ENCODE peak calls at places on chromosomes 5 and 9, in seven cellular contexts. F is brain microvascular endothelial cell, G is lung, V is psoas muscle, T is neuronal stem cell, K is pancreas, U is endodermal cell. Y is an unnamed sample.

GRCh38 chr9:36218411-36218901 is 27.7 kb downstream of the CLTA start:
- DNase-seq in K (no peak), U (no peak), T (no peak), V (no peak), F (no peak), G (no peak), Y (no peak)

GRCh38 chr5:147633173-147633572 is 123.3 kb upstream of the DPYSL3 start:
- DNase-seq in F (no peak), G (no peak), K (no peak), V (no peak), T (no peak), U (no peak), Y (no peak)

GRCh38 chr5:110150199-110150598 is 460.5 kb downstream of the MAN2A1 start:
- DNase-seq in U (no peak), T (no peak), F (peak; percentile 80), V (no peak), G (no peak), K (no peak), Y (no peak)

GRCh38 chr5:72658161-72658560 is 151.0 kb upstream of the ZNF366 start:
- DNase-seq in F (no peak), G (no peak), T (no peak), K (no peak), U (no peak), V (no peak), Y (no peak)

GRCh38 chr5:175472378-175472777 is 6.0 kb upstream of the SFXN1 start:
- DNase-seq in F (no peak), G (no peak), V (no peak), T (no peak), K (no peak), U (no peak), Y (no peak)

GRCh38 chr9:105054488-105054887 is 126.5 kb upstream of the ABCA1 start:
- DNase-seq in F (peak; percentile 69), K (no peak), U (no peak), G (no peak), V (no peak), T (no peak), Y (no peak)

GRCh38 chr9:89453452-89453851 is 44.5 kb downstream of the SEMA4D start:
- DNase-seq in V (no peak), F (no peak), T (no peak), U (no peak), K (no peak), G (no peak), Y (no peak)

GRCh38 chr5:87394407-87394806 is 18.3 kb downstream of the CCNH start:
- DNase-seq in V (no peak), F (peak; percentile 41), K (no peak), U (no peak), T (no peak), G (no peak), Y (no peak)

GRCh38 chr9:121499427-121500164 is at the start of gene GGTA1:
- DNase-seq in U (peak; percentile 81), V (peak; percentile 69), G (peak; percentile 58), T (peak; percentile 54), F (peak; percentile 38), K (peak; percentile 26), Y (no peak)

GRCh38 chr5:142924135-142924883 is 154.1 kb downstream of the ARHGAP26 start:
- DNase-seq in G (no peak), U (no peak), V (no peak), F (no peak), T (no peak), K (no peak), Y (no peak)

GRCh38 chr5:169831331-169831730 is 149.0 kb downstream of the INSYN2B start:
- DNase-seq in U (peak; percentile 8), K (no peak), F (no peak), G (no peak), V (no peak), T (no peak), Y (no peak)

GRCh38 chr5:125750538-125751186 is 672.5 kb upstream of the GRAMD2B start:
- DNase-seq in G (no peak), K (no peak), T (no peak), F (no peak), U (no peak), V (no peak), Y (no peak)

GRCh38 chr5:72648511-72648910 is 141.3 kb upstream of the ZNF366 start:
- DNase-seq in K (no peak), V (peak; percentile 17), G (no peak), F (no peak), U (no peak), T (no peak), Y (no peak)

GRCh38 chr5:72209515-72210115 is 102.3 kb downstream of the MAP1B start:
- DNase-seq in V (no peak), F (no peak), U (peak; percentile 61), K (no peak), T (no peak), G (no peak), Y (no peak)

GRCh38 chr5:132501961-132502931 is 11.7 kb upstream of the IRF1 start:
- DNase-seq in F (peak; percentile 53), V (no peak), T (no peak), K (no peak), U (no peak), G (peak; percentile 30), Y (no peak)

GRCh38 chr9:73158723-73159122 is 7.1 kb downstream of the ANXA1 start:
- DNase-seq in T (no peak), U (no peak), F (no peak), V (no peak), K (no peak), G (no peak), Y (no peak)

GRCh38 chr9:95134457-95134881 is 183.0 kb downstream of the FANCC start:
- DNase-seq in T (no peak), V (no peak), F (no peak), G (no peak), K (no peak), U (no peak), Y (no peak)

GRCh38 chr9:114107286-114108001 is 8.4 kb upstream of the KIF12 start:
- DNase-seq in K (no peak), U (no peak), F (no peak), V (no peak), T (no peak), G (no peak), Y (no peak)

GRCh38 chr5:42547146-42547545 is 123.9 kb downstream of the GHR start:
- DNase-seq in G (no peak), T (no peak), U (no peak), F (peak; percentile 18), K (no peak), V (no peak), Y (no peak)

GRCh38 chr9:38345851-38346755 is 46.4 kb upstream of the ALDH1B1 start:
- DNase-seq in V (no peak), G (no peak), F (no peak), U (peak; percentile 37), K (no peak), T (no peak), Y (no peak)

GRCh38 chr9:124062172-124062571 is 50.6 kb downstream of the LHX2 start:
- DNase-seq in T (no peak), G (no peak), U (peak; percentile 62), K (no peak), F (no peak), V (no peak), Y (no peak)

GRCh38 chr9:124066783-124067563 is 55.4 kb downstream of the LHX2 start:
- DNase-seq in V (no peak), F (no peak), U (no peak), G (no peak), K (no peak), T (no peak), Y (no peak)

GRCh38 chr9:124060844-124061605 is 49.5 kb downstream of the LHX2 start:
- DNase-seq in F (no peak), G (no peak), U (no peak), T (no peak), K (no peak), V (no peak), Y (no peak)
- H3K27ac ChIP-seq in F (no peak overlapping the region), G (no peak overlapping the region), U (no peak overlapping the region), T (no peak overlapping the region), K (no peak overlapping the region), V (no peak overlapping the region), Y (no peak overlapping the region)

GRCh38 chr5:2657151-2657550 is 94.3 kb downstream of the IRX2 start:
- DNase-seq in G (no peak), K (no peak), V (no peak), T (no peak), F (no peak), U (peak; percentile 38), Y (no peak)

GRCh38 chr5:2658421-2658820 is 93.1 kb downstream of the IRX2 start:
- DNase-seq in U (no peak), V (no peak), K (no peak), F (no peak), T (no peak), G (no peak), Y (no peak)

GRCh38 chr5:2656186-2656585 is 95.3 kb downstream of the IRX2 start:
- DNase-seq in F (no peak), K (no peak), V (no peak), T (no peak), G (no peak), U (no peak), Y (no peak)

GRCh38 chr5:2651116-2651515 is 100.4 kb downstream of the IRX2 start:
- DNase-seq in G (no peak), U (no peak), V (no peak), K (no peak), T (no peak), F (no peak), Y (no peak)

DNA sequence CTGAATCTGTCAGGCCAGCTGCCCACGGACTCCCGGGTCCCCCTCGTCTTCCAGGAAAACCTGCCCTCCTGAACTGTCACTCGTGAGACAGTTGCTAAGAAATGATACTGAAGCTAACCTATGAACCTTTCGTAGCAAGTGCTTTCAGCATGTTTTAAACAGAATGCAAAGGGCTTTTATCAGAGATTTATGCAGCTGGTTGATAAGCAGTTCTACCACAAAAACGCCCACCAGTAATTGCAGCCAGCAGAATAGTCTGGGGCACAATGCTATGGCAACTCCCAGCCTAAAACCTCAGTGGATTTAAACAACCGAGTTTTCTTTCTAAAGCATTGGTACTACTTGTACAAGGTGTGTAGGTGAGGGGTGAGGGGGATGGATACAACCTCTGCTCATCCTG is 97.5 kb downstream of the IRX2 start:
- DNase-seq in T (no peak), U (no peak), G (no peak), V (no peak), F (no peak), K (no peak), Y (no peak)
- H3K27me3 ChIP-seq in T (no peaks in the 10 kb centered on the region), U (no peaks in the 10 kb centered on the region), G (no peaks in the 10 kb centered on the region), V (no peaks in the 10 kb centered on the region), F (no peaks in the 10 kb centered on the region), K (peaks cover 8% of the 10 kb centered on the region), Y (no peaks in the 10 kb centered on the region)

GRCh38 chr5:74186351-74187315 is 453.9 kb downstream of the ENC1 start:
- DNase-seq in F (peak; percentile 45), V (no peak), G (no peak), T (no peak), U (no peak), K (no peak), Y (no peak)
- H3K4me3 ChIP-seq in F (no peak overlapping the region), V (no peak overlapping the region), G (no peak overlapping the region), T (no peak overlapping the region), U (no peak overlapping the region), K (no peak overlapping the region), Y (no peak overlapping the region)

GRCh38 chr5:115815006-115815692 is 1.3 kb downstream of the CDO1 start:
- DNase-seq in F (no peak), V (no peak), U (no peak), G (no peak), T (no peak), K (no peak), Y (no peak)
- H3K27ac ChIP-seq in F (no peak overlapping the region), V (no peak overlapping the region), U (no peak overlapping the region), G (no peak overlapping the region), T (no peak overlapping the region), K (no peak overlapping the region), Y (no peak overlapping the region)